ENCODE peak calls at places on chromosome 9, in four cellular contexts. Z, J, L and X are unnamed samples.

GRCh38 chr9:14497476-14497875 is 183.5 kb upstream of the NFIB start:
- DNase-seq in Z (no peak), J (no peak), L (no peak), X (no peak)

GRCh38 chr9:22037954-22038690 is 29.0 kb upstream of the CDKN2B start:
- DNase-seq in Z (no peak), J (no peak), L (peak; percentile 78), X (no peak)

GRCh38 chr9:19151425-19152159 is 24.3 kb upstream of the PLIN2 start:
- DNase-seq in Z (no peak), J (no peak), L (no peak), X (no peak)

GRCh38 chr9:112248722-112249121 is 73.6 kb upstream of the SUSD1 start:
- DNase-seq in Z (peak; percentile 45), J (no peak), L (peak; percentile 25), X (no peak)

GRCh38 chr9:119523508-119523907 is 154.3 kb upstream of the BRINP1 start:
- DNase-seq in Z (no peak), J (no peak), L (no peak), X (no peak)

GRCh38 chr9:86207193-86207592 is 52.3 kb downstream of the C9orf153 start:
- DNase-seq in Z (no peak), J (no peak), L (no peak), X (no peak)

GRCh38 chr9:128139621-128140020 is 9.6 kb upstream of the LCN2 start:
- DNase-seq in Z (no peak), J (no peak), L (no peak), X (no peak)

GRCh38 chr9:77826621-77827020 is 178.5 kb upstream of the GNA14 start:
- DNase-seq in Z (no peak), J (no peak), L (no peak), X (no peak)

GRCh38 chr9:135126480-135127187 is 39.2 kb downstream of the OLFM1 start:
- DNase-seq in Z (peak; percentile 88), J (no peak), L (peak; percentile 79), X (peak; percentile 44)

GRCh38 chr9:77066388-77066787 is 46.9 kb downstream of the FOXB2 start:
- DNase-seq in Z (no peak), J (no peak), L (no peak), X (no peak)

GRCh38 chr9:28212979-28213378 is 639.7 kb upstream of the C9orf72 start:
- DNase-seq in Z (peak; percentile 86), J (no peak), L (peak; percentile 89), X (peak; percentile 52)

GRCh38 chr9:18463991-18464390 is 10.0 kb upstream of the ADAMTSL1 start:
- DNase-seq in Z (peak; percentile 63), J (no peak), L (no peak), X (no peak)

GRCh38 chr9:98481676-98482075 is 226.2 kb upstream of the TBC1D2 start:
- DNase-seq in Z (peak; percentile 26), J (no peak), L (no peak), X (no peak)

GRCh38 chr9:94804316-94804715 is 77.8 kb downstream of the AOPEP start:
- DNase-seq in Z (no peak), J (no peak), L (no peak), X (no peak)

GRCh38 chr9:81690251-81690851 is 1.0 kb upstream of the TLE1 start:
- DNase-seq in Z (no peak), J (no peak), L (no peak), X (peak; percentile 78)

GRCh38 chr9:128555180-128555721 is 2.9 kb downstream of the SPTAN1 start:
- DNase-seq in Z (peak; percentile 62), J (no peak), L (peak; percentile 68), X (peak; percentile 96)

GRCh38 chr9:90141723-90142122 is 500.9 kb downstream of the DIRAS2 start:
- DNase-seq in Z (no peak), J (no peak), L (peak; percentile 68), X (peak; percentile 31)

GRCh38 chr9:136100700-136101614 is 5.9 kb upstream of the NACC2 start:
- DNase-seq in Z (no peak), J (no peak), L (no peak), X (peak; percentile 37)

GRCh38 chr9:124342946-124343485 is 72.2 kb downstream of the PSMB7 start:
- DNase-seq in Z (peak; percentile 89), J (peak; percentile 42), L (peak; percentile 81), X (peak; percentile 51)

GRCh38 chr9:124453586-124454191 is 3.4 kb downstream of the ADGRD2 start:
- DNase-seq in Z (no peak), J (no peak), L (no peak), X (peak; percentile 57)

GRCh38 chr9:37290881-37291485 is 131.5 kb upstream of the GRHPR start:
- DNase-seq in Z (peak; percentile 64), J (no peak), L (peak; percentile 87), X (no peak)